ENCODE peak calls at places on chromosome 18, in five cellular contexts. B, M, G, P and L are unnamed samples.

GRCh38 chr18:58762781-58763171 is 91.5 kb downstream of the MALT1 start:
- DNase-seq in B (peak), M (no peak), G (no peak), P (no peak), L (no peak)

GRCh38 chr18:71784777-71785176 is 759.4 kb downstream of the CBLN2 start:
- DNase-seq in B (no peak), M (no peak), G (no peak), P (no peak), L (no peak)

GRCh38 chr18:28781616-28782362 is 604.9 kb upstream of the CDH2 start:
- DNase-seq in B (no peak), M (no peak), G (no peak), P (no peak), L (no peak)

GRCh38 chr18:64134044-64134757 is 14.7 kb downstream of the LINC00305 start:
- DNase-seq in B (no peak), M (no peak), G (no peak), P (no peak), L (no peak)

GRCh38 chr18:25713104-25713503 is 361.1 kb upstream of the ZNF521 start:
- DNase-seq in B (no peak), M (no peak), G (no peak), P (no peak), L (no peak)

GRCh38 chr18:12477606-12478005 is 69.9 kb downstream of the PRELID3A start:
- DNase-seq in B (no peak), M (no peak), G (no peak), P (no peak), L (no peak)

GRCh38 chr18:4020026-4020425 is 435.1 kb downstream of the DLGAP1 start:
- DNase-seq in B (no peak), M (no peak), G (no peak), P (no peak), L (no peak)

GRCh38 chr18:44672506-44672905 is 8.2 kb upstream of the SETBP1 start:
- DNase-seq in B (no peak), M (no peak), G (no peak), P (no peak), L (no peak)

GRCh38 chr18:50193796-50194622 is 938 bp downstream of the MYO5B start:
- DNase-seq in B (no peak), M (no peak), G (no peak), P (no peak), L (no peak)

GRCh38 chr18:50190926-50191325 is 4.0 kb downstream of the MYO5B start:
- DNase-seq in B (no peak), M (no peak), G (no peak), P (no peak), L (no peak)

GRCh38 chr18:50195689-50196088 is 742 bp upstream of the MYO5B start:
- DNase-seq in B (no peak), M (no peak), G (no peak), P (no peak), L (no peak)

GRCh38 chr18:50194623-50195532 is at the start of gene MYO5B:
- DNase-seq in B (no peak), M (no peak), G (no peak), P (peak), L (no peak)

DNA sequence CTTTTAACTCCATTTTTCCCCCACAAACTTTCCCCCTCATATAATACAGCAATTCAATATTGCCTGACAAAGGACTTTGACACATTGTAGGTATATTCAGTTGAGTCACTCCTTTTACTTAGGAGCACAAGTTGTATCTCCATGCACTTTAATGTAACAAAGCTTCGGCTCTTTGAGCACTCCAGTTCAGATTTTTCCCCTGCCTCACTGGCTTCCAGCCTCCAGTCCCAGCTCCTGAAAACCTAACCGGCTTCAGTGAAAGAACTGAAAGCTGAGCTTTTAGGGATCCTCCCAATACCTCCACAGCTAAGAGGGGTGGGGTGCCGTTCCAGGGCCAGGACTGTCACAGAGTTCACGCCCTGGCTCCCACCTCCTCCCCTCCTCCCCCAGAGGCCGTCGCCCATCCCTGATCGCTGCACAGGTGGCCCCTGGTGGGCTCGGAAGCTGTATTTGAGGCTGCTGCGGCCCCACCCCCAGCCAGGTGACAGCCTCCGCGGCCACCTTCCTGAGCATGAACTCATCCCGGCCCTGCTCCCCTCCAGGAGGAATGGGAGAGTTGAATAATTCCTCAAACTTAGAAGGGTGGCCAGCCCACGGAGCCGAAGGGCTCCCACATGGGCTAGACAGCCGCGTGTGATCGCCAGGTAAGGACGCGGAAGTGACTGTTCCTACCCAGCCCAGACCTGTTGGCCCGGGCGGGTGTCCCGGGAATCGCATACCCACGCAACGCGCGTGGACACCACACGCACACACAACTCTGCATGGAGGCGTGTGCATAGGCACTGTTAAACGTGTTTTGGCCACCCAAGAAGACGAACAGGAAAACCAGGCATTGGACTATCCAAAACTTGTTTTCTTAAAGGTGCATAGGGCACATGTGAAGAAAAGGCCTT is 1.8 kb downstream of the MYO5B start:
- DNase-seq in B (no peak), M (no peak), G (no peak), P (no peak), L (no peak)
- TF ChIP-seq POLR2A in B (no peak), M (no peak), G (no peak), P (no peak), L (no peak)

GRCh38 chr18:48085781-48086487 is 155.5 kb upstream of the SMAD2 start:
- DNase-seq in B (no peak), M (no peak), G (no peak), P (no peak), L (no peak)
- TF ChIP-seq POLR2A in B (no peak), M (no peak), G (no peak), P (no peak), L (no peak)

GRCh38 chr18:22088976-22089375 is 80.4 kb upstream of the GATA6 start:
- DNase-seq in B (no peak), M (no peak), G (no peak), P (no peak), L (no peak)

GRCh38 chr18:22082408-22082807 is 87.0 kb upstream of the GATA6 start:
- DNase-seq in B (peak), M (no peak), G (no peak), P (peak), L (no peak)

GRCh38 chr18:22088029-22088428 is 81.4 kb upstream of the GATA6 start:
- DNase-seq in B (no peak), M (no peak), G (no peak), P (no peak), L (no peak)

GRCh38 chr18:22086973-22087372 is 82.4 kb upstream of the GATA6 start:
- DNase-seq in B (no peak), M (no peak), G (no peak), P (no peak), L (no peak)

DNA sequence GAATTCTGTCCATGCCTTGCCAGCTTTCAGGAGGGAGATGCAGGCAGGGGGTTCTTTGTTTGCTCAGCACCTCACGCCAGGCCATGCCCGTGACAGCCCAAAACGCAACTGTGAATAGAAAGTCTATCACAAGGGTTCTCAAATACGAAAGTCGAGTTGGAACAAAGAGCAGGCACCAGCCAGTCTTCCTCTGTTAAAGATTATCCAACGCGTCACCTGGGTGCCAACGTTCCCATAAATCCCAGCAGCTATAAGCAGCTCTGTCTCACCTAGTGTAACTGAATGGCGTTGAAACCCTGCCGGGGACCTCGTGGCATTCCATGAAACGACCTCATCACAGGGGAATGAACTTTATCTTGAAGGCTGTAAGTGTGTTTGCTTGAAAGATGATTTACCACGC is 84.8 kb upstream of the GATA6 start:
- DNase-seq in B (peak), M (no peak), G (no peak), P (peak), L (no peak)
- TF ChIP-seq POLR2A in B (no peak), M (no peak), G (no peak), P (no peak), L (no peak)

DNA sequence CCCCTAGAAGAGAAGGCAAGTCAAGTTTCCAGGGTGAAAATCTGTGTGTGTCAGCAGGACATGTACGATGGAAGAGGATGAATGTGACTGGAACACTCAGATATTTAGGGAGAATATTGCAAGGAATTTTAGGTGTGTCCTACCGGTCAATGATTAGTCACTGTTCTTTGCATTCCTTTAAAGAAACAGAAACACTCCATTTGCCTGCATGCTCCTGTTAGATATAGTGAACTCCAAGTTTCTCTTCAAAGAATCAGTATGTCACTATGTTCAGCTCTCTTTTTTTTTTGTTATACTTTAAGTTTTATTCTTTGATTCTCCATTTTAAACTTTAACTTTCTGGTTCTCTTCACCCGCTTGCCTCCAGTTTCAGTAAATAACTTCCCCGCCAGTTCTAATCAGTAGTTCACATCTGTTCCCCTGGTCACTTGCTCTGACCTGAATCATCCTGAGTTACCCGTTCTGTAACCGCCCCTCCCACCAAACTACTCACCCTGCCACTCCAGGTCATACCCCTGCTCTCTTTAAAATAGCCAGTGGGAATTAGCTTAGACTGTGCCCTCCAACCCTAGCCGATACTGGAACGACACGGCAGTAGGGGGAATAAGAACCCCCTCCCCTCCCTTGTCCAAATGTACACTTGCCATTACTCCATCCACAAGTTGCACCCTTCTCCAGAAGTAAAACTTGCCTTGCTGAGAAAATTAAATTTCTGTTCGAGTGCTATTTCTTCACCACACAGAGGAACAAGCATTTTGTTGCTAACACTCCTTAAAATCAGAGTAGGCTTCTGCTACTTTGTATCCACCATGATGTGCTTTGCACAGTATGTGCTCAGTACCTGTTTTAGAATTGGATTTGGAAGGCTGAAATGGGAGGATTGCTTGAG is 268.4 kb downstream of the METTL4 start:
- DNase-seq in B (no peak), M (no peak), G (no peak), P (no peak), L (peak)
- TF ChIP-seq POLR2A in B (no peak), M (no peak), G (no peak), P (no peak), L (no peak)

GRCh38 chr18:54224379-54225014 is at the start of gene MBD2:
- DNase-seq in B (peak), M (peak), G (peak), P (peak), L (peak)
- TF ChIP-seq POLR2A in B (no peak), M (peak), G (peak), P (no peak), L (peak)